ENCODE peak calls at places on chromosomes 4 and X, in five cellular contexts. One of them, this sample, is unnamed.

GRCh38 chr4:62533573-62533972 is 1333.4 kb downstream of the ADGRL3 start:
- DNase-seq in B cell: no peak
- DNase-seq in NCI-H1436: no peak
- DNase-seq in anterior cingulate cortex: no peak
- DNase-seq in NCI-H2081: no peak
- DNase-seq in this sample: no peak

GRCh38 chr4:81912420-81912819 is 440.7 kb upstream of the RASGEF1B start:
- DNase-seq in B cell: no peak
- DNase-seq in NCI-H1436: no peak
- DNase-seq in anterior cingulate cortex: no peak
- DNase-seq in NCI-H2081: no peak
- DNase-seq in this sample: no peak

GRCh38 chr4:66956852-66957251 is 588.5 kb downstream of the CENPC start:
- DNase-seq in B cell: no peak
- DNase-seq in NCI-H1436: no peak
- DNase-seq in anterior cingulate cortex: no peak
- DNase-seq in NCI-H2081: no peak
- DNase-seq in this sample: no peak

GRCh38 chr4:105551968-105552746 is at the start of gene ARHGEF38:
- DNase-seq in B cell: no peak
- DNase-seq in NCI-H1436: peak
- DNase-seq in anterior cingulate cortex: no peak
- DNase-seq in NCI-H2081: peak
- DNase-seq in this sample: peak

GRCh38 chr4:26032142-26032541 is 118.1 kb downstream of the SMIM20 start:
- DNase-seq in B cell: no peak
- DNase-seq in NCI-H1436: no peak
- DNase-seq in anterior cingulate cortex: no peak
- DNase-seq in NCI-H2081: no peak
- DNase-seq in this sample: no peak

GRCh38 chr4:139718358-139718757 is 52.7 kb downstream of the MGST2 start:
- DNase-seq in B cell: no peak
- DNase-seq in NCI-H1436: no peak
- DNase-seq in anterior cingulate cortex: no peak
- DNase-seq in NCI-H2081: no peak
- DNase-seq in this sample: no peak

GRCh38 chr4:61531188-61531587 is 331.1 kb downstream of the ADGRL3 start:
- DNase-seq in B cell: no peak
- DNase-seq in NCI-H1436: no peak
- DNase-seq in anterior cingulate cortex: no peak
- DNase-seq in NCI-H2081: no peak
- DNase-seq in this sample: no peak

GRCh38 chrX:112704226-112704625 is 24.5 kb upstream of the LHFPL1 start:
- DNase-seq in B cell: no peak
- DNase-seq in NCI-H1436: no peak
- DNase-seq in anterior cingulate cortex: peak
- DNase-seq in NCI-H2081: no peak
- DNase-seq in this sample: no peak

GRCh38 chrX:135328421-135329005 is 19.2 kb downstream of the ETDC start:
- DNase-seq in B cell: no peak
- DNase-seq in NCI-H1436: no peak
- DNase-seq in anterior cingulate cortex: no peak
- DNase-seq in NCI-H2081: no peak
- DNase-seq in this sample: peak

GRCh38 chr4:150849016-150849415 is 166.1 kb downstream of the LRBA start:
- DNase-seq in B cell: no peak
- DNase-seq in NCI-H1436: no peak
- DNase-seq in anterior cingulate cortex: no peak
- DNase-seq in NCI-H2081: no peak
- DNase-seq in this sample: no peak

GRCh38 chr4:139300431-139301142 is 718 bp upstream of the NAA15 start:
- DNase-seq in B cell: peak
- DNase-seq in NCI-H1436: no peak
- DNase-seq in anterior cingulate cortex: no peak
- DNase-seq in NCI-H2081: no peak
- DNase-seq in this sample: no peak

GRCh38 chr4:73929285-73929684 is 52.5 kb downstream of the PF4 start:
- DNase-seq in B cell: no peak
- DNase-seq in NCI-H1436: no peak
- DNase-seq in anterior cingulate cortex: no peak
- DNase-seq in NCI-H2081: no peak
- DNase-seq in this sample: no peak

GRCh38 chr4:110622841-110623709 is at the start of gene PITX2:
- DNase-seq in B cell: no peak
- DNase-seq in NCI-H1436: no peak
- DNase-seq in anterior cingulate cortex: no peak
- DNase-seq in NCI-H2081: no peak
- DNase-seq in this sample: peak

GRCh38 chr4:184293552-184293951 is 75.9 kb upstream of the ENPP6 start:
- DNase-seq in B cell: no peak
- DNase-seq in NCI-H1436: no peak
- DNase-seq in anterior cingulate cortex: no peak
- DNase-seq in NCI-H2081: peak
- DNase-seq in this sample: no peak

GRCh38 chrX:77946571-77946970 is 22.9 kb downstream of the PGAM4 start:
- DNase-seq in B cell: no peak
- DNase-seq in NCI-H1436: no peak
- DNase-seq in anterior cingulate cortex: no peak
- DNase-seq in NCI-H2081: no peak
- DNase-seq in this sample: no peak

GRCh38 chr4:10608501-10609219 is 75.9 kb downstream of the CLNK start:
- DNase-seq in B cell: no peak
- DNase-seq in NCI-H1436: no peak
- DNase-seq in anterior cingulate cortex: no peak
- DNase-seq in NCI-H2081: no peak
- DNase-seq in this sample: no peak

GRCh38 chr4:19348746-19349145 is 903.0 kb upstream of the SLIT2 start:
- DNase-seq in B cell: no peak
- DNase-seq in NCI-H1436: no peak
- DNase-seq in anterior cingulate cortex: no peak
- DNase-seq in NCI-H2081: no peak
- DNase-seq in this sample: peak

GRCh38 chr4:71498002-71498401 is 159.2 kb downstream of the SLC4A4 start:
- DNase-seq in B cell: no peak
- DNase-seq in NCI-H1436: no peak
- DNase-seq in anterior cingulate cortex: no peak
- DNase-seq in NCI-H2081: peak
- DNase-seq in this sample: no peak

GRCh38 chr4:102713096-102713495 is 47.7 kb downstream of the MANBA start:
- DNase-seq in B cell: no peak
- DNase-seq in NCI-H1436: no peak
- DNase-seq in anterior cingulate cortex: no peak
- DNase-seq in NCI-H2081: no peak
- DNase-seq in this sample: no peak

GRCh38 chrX:71181558-71181909 is 36.9 kb downstream of the NLGN3 start:
- DNase-seq in B cell: peak
- DNase-seq in NCI-H1436: peak
- DNase-seq in anterior cingulate cortex: no peak
- DNase-seq in NCI-H2081: no peak
- DNase-seq in this sample: no peak

GRCh38 chrX:123291623-123292022 is 107.5 kb downstream of the GRIA3 start:
- DNase-seq in B cell: no peak
- DNase-seq in NCI-H1436: no peak
- DNase-seq in anterior cingulate cortex: no peak
- DNase-seq in NCI-H2081: peak
- DNase-seq in this sample: no peak

GRCh38 chr4:15455290-15455689 is 14.4 kb upstream of the CC2D2A start:
- DNase-seq in B cell: no peak
- DNase-seq in NCI-H1436: no peak
- DNase-seq in anterior cingulate cortex: no peak
- DNase-seq in NCI-H2081: no peak
- DNase-seq in this sample: no peak

GRCh38 chr4:3436798-3437581 is 4.8 kb upstream of the HGFAC start:
- DNase-seq in B cell: no peak
- DNase-seq in NCI-H1436: peak
- DNase-seq in anterior cingulate cortex: no peak
- DNase-seq in NCI-H2081: peak
- DNase-seq in this sample: no peak

GRCh38 chr4:178941975-178942374 is 1499.7 kb upstream of the AGA start:
- DNase-seq in B cell: no peak
- DNase-seq in NCI-H1436: no peak
- DNase-seq in anterior cingulate cortex: no peak
- DNase-seq in NCI-H2081: no peak
- DNase-seq in this sample: no peak

GRCh38 chr4:81565137-81565870 is 93.6 kb upstream of the RASGEF1B start:
- DNase-seq in B cell: no peak
- DNase-seq in NCI-H1436: no peak
- DNase-seq in anterior cingulate cortex: no peak
- DNase-seq in NCI-H2081: no peak
- DNase-seq in this sample: no peak

GRCh38 chr4:14862881-14863280 is 139.4 kb upstream of the CPEB2 start:
- DNase-seq in B cell: no peak
- DNase-seq in NCI-H1436: no peak
- DNase-seq in anterior cingulate cortex: no peak
- DNase-seq in NCI-H2081: no peak
- DNase-seq in this sample: no peak

GRCh38 chrX:27555514-27555913 is 34.6 kb upstream of the DCAF8L2 start:
- DNase-seq in B cell: no peak
- DNase-seq in NCI-H1436: no peak
- DNase-seq in anterior cingulate cortex: no peak
- DNase-seq in NCI-H2081: peak
- DNase-seq in this sample: no peak

GRCh38 chrX:132676561-132677186 is 187.8 kb upstream of the MBNL3 start:
- DNase-seq in B cell: no peak
- DNase-seq in NCI-H1436: no peak
- DNase-seq in anterior cingulate cortex: no peak
- DNase-seq in NCI-H2081: peak
- DNase-seq in this sample: no peak

GRCh38 chr4:158020175-158020574 is 152.7 kb downstream of the GASK1B start:
- DNase-seq in B cell: no peak
- DNase-seq in NCI-H1436: no peak
- DNase-seq in anterior cingulate cortex: no peak
- DNase-seq in NCI-H2081: no peak
- DNase-seq in this sample: peak

GRCh38 chr4:11106769-11107168 is 321.9 kb downstream of the HS3ST1 start:
- DNase-seq in B cell: no peak
- DNase-seq in NCI-H1436: no peak
- DNase-seq in anterior cingulate cortex: no peak
- DNase-seq in NCI-H2081: no peak
- DNase-seq in this sample: no peak

GRCh38 chr4:80026080-80026479 is 46.9 kb downstream of the ANTXR2 start:
- DNase-seq in B cell: no peak
- DNase-seq in NCI-H1436: no peak
- DNase-seq in anterior cingulate cortex: no peak
- DNase-seq in NCI-H2081: no peak
- DNase-seq in this sample: no peak

GRCh38 chr4:17055788-17056187 is 157.3 kb upstream of the LDB2 start:
- DNase-seq in B cell: no peak
- DNase-seq in NCI-H1436: no peak
- DNase-seq in anterior cingulate cortex: no peak
- DNase-seq in NCI-H2081: no peak
- DNase-seq in this sample: no peak

GRCh38 chr4:143367863-143368262 is 31.2 kb downstream of the GAB1 start:
- DNase-seq in B cell: no peak
- DNase-seq in NCI-H1436: no peak
- DNase-seq in anterior cingulate cortex: no peak
- DNase-seq in NCI-H2081: no peak
- DNase-seq in this sample: no peak